ENCODE peak calls at places on chromosomes 13 and 19, in nine cellular contexts. O is sigmoid colon, K is GM12891, G is breast epithelium, F is adrenal gland, Y is heart left ventricle, N is gastrocnemius medialis, W is A549, A is endothelial cell of umbilical vein. I is an unnamed sample.

GRCh38 chr13:51168623-51169022 is 53.6 kb upstream of the FAM124A start:
- DNase-seq in O (no peak), K (no peak), G (no peak), F (no peak), Y (no peak), N (no peak), W (no peak), A (no peak), I (no peak)

GRCh38 chr13:100646871-100647270 is 27.7 kb downstream of the TMTC4 start:
- DNase-seq in O (no peak), K (no peak), G (no peak), F (no peak), Y (no peak), N (no peak), W (no peak), A (no peak), I (no peak)

GRCh38 chr19:9597027-9597426 is 12.7 kb upstream of the ZNF121 start:
- DNase-seq in O (no peak), K (no peak), G (no peak), F (no peak), Y (no peak), N (no peak), W (no peak), A (peak; percentile 9), I (peak; percentile 27)

GRCh38 chr13:24899601-24900000 is 135.6 kb downstream of the RNF17 start:
- DNase-seq in O (no peak), K (no peak), G (no peak), F (no peak), Y (no peak), N (no peak), W (no peak), A (no peak), I (no peak)

GRCh38 chr13:104321756-104322155 is 1255.5 kb upstream of the SLC10A2 start:
- DNase-seq in O (no peak), K (no peak), G (no peak), F (no peak), Y (no peak), N (no peak), W (no peak), A (no peak), I (no peak)

GRCh38 chr19:44643605-44644390 is at the start of gene PVR:
- DNase-seq in O (peak; percentile 80), K (peak; percentile 42), G (peak; percentile 34), F (peak; percentile 75), Y (peak; percentile 89), N (peak; percentile 72), W (peak; percentile 91), A (peak; percentile 83), I (peak; percentile 87)

GRCh38 chr13:107370036-107370785 is 802.3 kb upstream of the ARGLU1 start:
- DNase-seq in O (no peak), K (no peak), G (no peak), F (no peak), Y (no peak), N (no peak), W (no peak), A (peak; percentile 83), I (peak; percentile 29)

GRCh38 chr13:51636349-51636890 is 52.2 kb downstream of the WDFY2 start:
- DNase-seq in O (no peak), K (no peak), G (no peak), F (peak; percentile 30), Y (no peak), N (no peak), W (peak; percentile 17), A (peak; percentile 26), I (no peak)

GRCh38 chr13:67754016-67754415 is 523.9 kb upstream of the PCDH9 start:
- DNase-seq in O (no peak), K (no peak), G (no peak), F (no peak), Y (no peak), N (no peak), W (no peak), A (no peak), I (no peak)

GRCh38 chr13:51488212-51488611 is 35.4 kb upstream of the INTS6 start:
- DNase-seq in O (no peak), K (no peak), G (no peak), F (no peak), Y (no peak), N (no peak), W (no peak), A (no peak), I (no peak)

GRCh38 chr13:49418206-49418605 is 25.7 kb downstream of the CAB39L start:
- DNase-seq in O (no peak), K (no peak), G (no peak), F (no peak), Y (no peak), N (no peak), W (no peak), A (no peak), I (no peak)

GRCh38 chr13:27296496-27296895 is 25.9 kb downstream of the RASL11A start:
- DNase-seq in O (no peak), K (no peak), G (no peak), F (no peak), Y (no peak), N (no peak), W (no peak), A (no peak), I (no peak)

GRCh38 chr19:47434088-47434487 is 14.8 kb upstream of the MEIS3 start:
- DNase-seq in O (no peak), K (no peak), G (no peak), F (no peak), Y (peak; percentile 7), N (no peak), W (no peak), A (no peak), I (no peak)
- TF ChIP-seq POLR2A in O (no peak), K (no peak), G (no peak), F (no peak), Y (no peak), N (no peak), W (no peak), A (no peak), I (no peak)

DNA sequence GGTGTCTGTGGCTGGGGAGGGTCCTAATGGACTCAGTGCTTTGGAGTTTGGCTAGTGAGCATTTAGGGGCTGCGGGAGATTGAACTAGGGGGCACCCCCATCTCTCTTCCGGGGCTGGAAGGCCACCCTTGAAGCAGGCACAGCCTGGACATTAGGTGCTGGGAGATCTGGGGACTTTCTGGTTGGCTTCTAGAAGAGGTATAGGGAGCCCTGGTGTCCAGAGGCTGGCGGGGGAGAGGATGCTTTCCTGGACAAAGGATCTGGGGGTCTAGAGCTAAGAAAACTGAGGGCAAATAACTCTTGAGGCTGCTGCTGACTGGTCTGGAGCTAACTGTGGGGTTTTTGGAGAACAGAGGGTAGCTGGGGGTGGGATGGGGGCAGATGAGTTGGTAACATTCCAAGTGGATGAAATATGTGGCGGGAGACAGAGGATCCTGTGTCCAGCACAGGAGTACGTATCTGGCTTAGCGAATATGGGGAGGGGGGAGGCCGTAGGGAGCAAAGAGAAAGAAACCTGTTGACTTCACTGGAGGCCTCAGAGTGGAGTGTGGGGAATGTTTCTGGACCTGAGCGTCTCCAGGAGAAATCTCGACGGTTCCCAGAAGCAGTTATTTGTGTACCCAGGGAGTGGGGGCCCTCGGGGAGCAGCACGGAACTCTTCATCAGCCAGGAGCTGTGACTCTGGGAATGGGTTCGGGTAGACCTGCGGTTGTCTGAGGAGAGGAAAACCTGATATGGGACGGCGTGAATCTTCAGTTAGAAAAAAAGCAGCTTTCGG is 1.4 kb downstream of the HNRNPUL1 start:
- DNase-seq in O (peak; percentile 64), K (no peak), G (no peak), F (peak; percentile 35), Y (no peak), N (no peak), W (peak; percentile 37), A (peak; percentile 34), I (no peak)
- TF ChIP-seq POLR2A in O (no peak), K (no peak), G (no peak), F (no peak), Y (no peak), N (no peak), W (no peak), A (no peak), I (no peak)

GRCh38 chr19:4968462-4969291 is at the start of gene KDM4B:
- DNase-seq in O (peak; percentile 100), K (peak; percentile 99), G (peak; percentile 100), F (peak; percentile 100), Y (peak; percentile 100), N (peak; percentile 100), W (peak; percentile 99), A (peak; percentile 100), I (peak; percentile 97)
- TF ChIP-seq POLR2A in O (no peak), K (peak; percentile 92), G (no peak), F (peak; percentile 98), Y (peak; percentile 97), N (peak; percentile 100), W (peak; percentile 71), A (peak; percentile 85), I (peak; percentile 95)

DNA sequence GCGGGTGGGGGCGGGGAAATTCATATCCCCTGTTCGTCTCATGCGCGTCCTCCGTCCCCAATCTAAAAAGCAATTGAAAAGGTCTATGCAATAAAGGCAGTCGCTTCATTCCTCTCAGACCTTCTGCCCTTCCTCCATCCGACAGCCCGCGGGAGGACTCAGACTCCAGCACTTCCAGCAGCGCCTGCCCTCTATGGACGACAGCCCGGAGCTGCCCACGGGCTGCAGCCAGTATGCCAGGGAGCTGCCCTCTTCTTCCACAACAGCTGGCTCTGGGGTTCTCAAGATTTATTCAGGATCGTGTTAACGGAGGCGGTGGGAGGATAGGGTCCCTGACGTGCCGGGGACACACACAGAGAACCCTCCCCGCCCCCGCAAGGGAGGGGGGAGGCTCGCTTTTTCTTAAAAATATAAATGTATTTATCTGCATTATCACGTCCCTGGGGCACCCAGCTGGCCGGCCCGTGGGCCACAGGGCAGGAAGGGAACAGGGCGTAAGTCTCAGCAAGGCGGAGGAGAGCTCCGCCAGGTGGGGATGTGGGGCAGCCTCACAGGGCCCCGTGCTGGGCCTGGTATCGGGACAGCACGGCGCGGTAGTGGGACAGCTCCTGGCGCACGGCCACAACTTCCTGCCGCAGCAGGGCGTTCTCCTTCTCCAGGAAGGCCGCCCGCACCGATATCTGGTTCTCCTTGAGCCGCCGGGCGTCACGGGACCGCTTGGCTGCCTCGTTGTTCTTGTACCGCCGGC is 6.7 kb downstream of the DBP start:
- DNase-seq in O (peak; percentile 91), K (no peak), G (no peak), F (peak; percentile 84), Y (peak; percentile 90), N (peak; percentile 75), W (no peak), A (peak; percentile 70), I (no peak)
- TF ChIP-seq POLR2A in O (peak; percentile 2), K (no peak), G (no peak), F (peak; percentile 44), Y (no peak), N (no peak), W (peak; percentile 11), A (peak; percentile 53), I (no peak)